ENCODE peak calls at places on chromosome X, in six cellular contexts. S is cardiac muscle cell, K is putamen, W is omental fat pad, T is Ammon's horn, V is NAMALWA. A is an unnamed sample.

GRCh38 chrX:41889317-41890025 is 33.9 kb downstream of the CASK start:
- DNase-seq in S (peak), K (no peak), W (no peak), T (no peak), V (no peak), A (peak)

GRCh38 chrX:12412561-12412960 is 274.3 kb downstream of the FRMPD4 start:
- DNase-seq in S (no peak), K (no peak), W (no peak), T (no peak), V (no peak), A (peak)

GRCh38 chrX:3699841-3700381 is 13.5 kb downstream of the PRKX start:
- DNase-seq in S (peak), K (no peak), W (no peak), T (no peak), V (peak), A (no peak)

GRCh38 chrX:108001218-108001814 is 19.1 kb upstream of the TEX13B start:
- DNase-seq in S (peak), K (no peak), W (no peak), T (no peak), V (peak), A (peak)

GRCh38 chrX:10554612-10555270 is 65.6 kb downstream of the MID1 start:
- DNase-seq in S (peak), K (no peak), W (no peak), T (no peak), V (no peak), A (no peak)

GRCh38 chrX:12494400-12495138 is 296.6 kb upstream of the PRPS2 start:
- DNase-seq in S (no peak), K (no peak), W (no peak), T (no peak), V (no peak), A (no peak)

GRCh38 chrX:97639526-97639925 is 755.8 kb downstream of the RPA4 start:
- DNase-seq in S (no peak), K (no peak), W (no peak), T (no peak), V (no peak), A (no peak)

GRCh38 chrX:68743754-68744153 is 85.1 kb upstream of the EFNB1 start:
- DNase-seq in S (no peak), K (no peak), W (no peak), T (peak), V (no peak), A (no peak)

GRCh38 chrX:71996826-71997225 is 86.2 kb downstream of the NHSL2 start:
- DNase-seq in S (peak), K (no peak), W (no peak), T (no peak), V (no peak), A (no peak)

GRCh38 chrX:44071847-44072545 is 98.8 kb upstream of the NDP start:
- DNase-seq in S (no peak), K (no peak), W (no peak), T (no peak), V (no peak), A (peak)

GRCh38 chrX:1518512-1518911 is 18.5 kb downstream of the P2RY8 start:
- DNase-seq in S (no peak), K (no peak), W (no peak), T (no peak), V (no peak), A (no peak)

GRCh38 chrX:19810809-19811208 is 76.6 kb downstream of the SH3KBP1 start:
- DNase-seq in S (peak), K (no peak), W (no peak), T (no peak), V (no peak), A (peak)

GRCh38 chrX:37590047-37590446 is 18.6 kb downstream of the LANCL3 start:
- DNase-seq in S (no peak), K (no peak), W (no peak), T (no peak), V (no peak), A (no peak)

GRCh38 chrX:40062525-40063193 is 35.1 kb downstream of the BCOR start:
- DNase-seq in S (no peak), K (peak), W (no peak), T (peak), V (no peak), A (no peak)